ENCODE peak calls at places on chromosomes 7 and 10, in six cellular contexts. P, E, C, O, H and M are unnamed samples.
A peak's percentile ranks its signal among the peaks of the same experiment; 100 is the strongest.

GRCh38 chr10:121426307-121426706 is 171.9 kb downstream of the FGFR2 start:
- DNase-seq in E (no peak), H (no peak), O (no peak), P (no peak), C (no peak), M (no peak)

GRCh38 chr7:104149822-104150221 is 58.0 kb downstream of the ORC5 start:
- DNase-seq in H (no peak), O (no peak), C (no peak), P (no peak), E (no peak), M (no peak)

GRCh38 chr10:95480102-95480900 is 80.9 kb downstream of the SORBS1 start:
- DNase-seq in C (no peak), O (no peak), P (no peak), H (no peak), E (peak; percentile 77), M (no peak)

GRCh38 chr7:150431839-150432658 is 18.4 kb upstream of the GIMAP8 start:
- DNase-seq in H (no peak), P (no peak), E (no peak), C (no peak), O (no peak), M (no peak)

GRCh38 chr10:61628875-61629513 is 33.7 kb upstream of the CABCOCO1 start:
- DNase-seq in H (peak; percentile 85), E (no peak), C (no peak), O (no peak), P (peak; percentile 92), M (no peak)

GRCh38 chr7:13829914-13830603 is 159.4 kb downstream of the ETV1 start:
- DNase-seq in E (peak; percentile 12), C (no peak), H (peak; percentile 73), O (no peak), P (no peak), M (no peak)

GRCh38 chr10:43235070-43235900 is 31.6 kb downstream of the RASGEF1A start:
- DNase-seq in E (no peak), C (no peak), O (no peak), H (no peak), P (no peak), M (no peak)

GRCh38 chr7:52959336-52959735 is 76.1 kb upstream of the POM121L12 start:
- DNase-seq in P (no peak), C (no peak), E (no peak), O (no peak), H (no peak), M (no peak)

GRCh38 chr7:142412551-142413193 is 154.8 kb upstream of the PRSS58 start:
- DNase-seq in O (peak; percentile 27), P (no peak), E (no peak), C (no peak), H (peak; percentile 61), M (no peak)

GRCh38 chr10:70656489-70656888 is 15.8 kb upstream of the ADAMTS14 start:
- DNase-seq in C (no peak), H (peak; percentile 99), E (no peak), O (no peak), P (peak; percentile 99), M (no peak)

GRCh38 chr7:54429106-54429505 is 113.1 kb upstream of the VSTM2A start:
- DNase-seq in P (no peak), C (no peak), O (no peak), E (no peak), H (no peak), M (no peak)

GRCh38 chr7:100407285-100408180 is 21.0 kb downstream of the ZCWPW1 start:
- DNase-seq in O (peak; percentile 27), H (peak; percentile 66), C (no peak), P (no peak), E (peak; percentile 41), M (no peak)

GRCh38 chr7:123871998-123872867 is 27.3 kb downstream of the HYAL4 start:
- DNase-seq in H (peak; percentile 45), C (no peak), E (peak; percentile 15), P (peak; percentile 12), O (peak; percentile 33), M (peak; percentile 65)

GRCh38 chr10:1203216-1203615 is 147.0 kb downstream of the WDR37 start:
- DNase-seq in P (no peak), O (no peak), E (no peak), C (no peak), H (no peak), M (no peak)

GRCh38 chr7:112262804-112263203 is 56.3 kb downstream of the ZNF277 start:
- DNase-seq in P (no peak), C (no peak), H (no peak), O (no peak), E (no peak), M (no peak)

GRCh38 chr10:132687893-132688579 is 97.9 kb downstream of the NKX6-2 start:
- DNase-seq in H (no peak), P (no peak), C (no peak), E (no peak), O (no peak), M (no peak)

GRCh38 chr10:102814456-102814871 is 22.7 kb downstream of the CYP17A1 start:
- DNase-seq in C (no peak), H (no peak), E (peak; percentile 79), O (no peak), P (no peak), M (peak; percentile 53)

GRCh38 chr7:138666385-138666784 is 34.8 kb downstream of the SVOPL start:
- DNase-seq in O (no peak), P (no peak), E (no peak), C (no peak), H (no peak), M (no peak)

GRCh38 chr10:120076966-120077706 is 184.6 kb downstream of the SEC23IP start:
- DNase-seq in H (no peak), O (no peak), P (no peak), C (no peak), E (no peak), M (no peak)

GRCh38 chr7:151086802-151087246 is 549 bp downstream of the AGAP3 start:
- DNase-seq in H (peak; percentile 35), C (no peak), E (no peak), P (no peak), O (peak; percentile 57), M (no peak)

GRCh38 chr10:77911535-77912123 is 14.9 kb downstream of the DLG5 start:
- DNase-seq in E (no peak), H (no peak), P (no peak), O (no peak), C (no peak), M (no peak)

GRCh38 chr10:110989016-110989415 is 69.6 kb downstream of the SHOC2 start:
- DNase-seq in C (no peak), O (no peak), P (no peak), H (peak; percentile 82), E (no peak), M (no peak)

DNA sequence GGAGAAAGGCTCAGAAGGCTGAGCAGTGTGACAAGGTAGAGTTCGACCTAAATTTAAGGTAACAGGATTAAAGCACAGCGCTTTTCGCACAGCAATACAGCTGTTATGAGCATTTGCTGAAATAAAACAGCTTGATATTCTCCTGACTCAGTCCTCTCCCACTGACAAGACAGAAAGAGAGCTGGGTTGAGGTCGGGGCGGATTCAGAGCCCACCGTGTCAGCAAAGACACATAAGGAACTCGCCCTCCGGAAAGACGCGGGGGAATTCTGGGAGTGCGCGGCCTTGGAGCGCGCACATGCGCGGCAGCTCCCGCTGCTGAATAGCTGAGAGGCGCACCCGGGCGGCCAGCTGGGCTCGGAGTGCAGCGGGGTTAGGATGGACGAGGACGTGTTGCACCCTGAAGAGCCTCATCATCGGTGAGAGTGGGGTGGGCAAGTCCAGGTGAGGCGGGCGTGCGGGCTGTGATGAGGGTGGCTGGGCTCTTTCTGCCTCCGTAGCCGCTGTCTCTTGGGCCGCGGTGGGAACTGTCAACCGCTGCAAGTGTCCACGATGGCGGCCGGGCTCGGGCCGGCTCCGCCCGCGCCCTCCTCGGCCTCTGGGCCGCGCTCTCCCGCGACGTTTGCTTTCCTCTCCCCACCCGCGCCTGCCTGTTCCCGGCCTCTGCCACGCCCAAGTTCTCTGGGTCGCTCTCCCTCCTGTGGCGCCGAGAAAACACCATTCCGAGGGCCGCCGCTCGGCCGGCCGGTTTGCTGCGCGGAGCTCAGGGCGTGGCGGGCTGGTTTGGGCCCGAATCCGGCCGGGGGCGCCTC is 120.6 kb downstream of the LYZL1 start:
- DNase-seq in C (no peak), H (peak; percentile 75), O (no peak), P (no peak), E (peak; percentile 79), M (peak; percentile 79)
- TF ChIP-seq CTCF in C (no peak), H (peak; percentile 0), O (no peak), P (no peak), E (peak; percentile 36), M (no peak)

DNA sequence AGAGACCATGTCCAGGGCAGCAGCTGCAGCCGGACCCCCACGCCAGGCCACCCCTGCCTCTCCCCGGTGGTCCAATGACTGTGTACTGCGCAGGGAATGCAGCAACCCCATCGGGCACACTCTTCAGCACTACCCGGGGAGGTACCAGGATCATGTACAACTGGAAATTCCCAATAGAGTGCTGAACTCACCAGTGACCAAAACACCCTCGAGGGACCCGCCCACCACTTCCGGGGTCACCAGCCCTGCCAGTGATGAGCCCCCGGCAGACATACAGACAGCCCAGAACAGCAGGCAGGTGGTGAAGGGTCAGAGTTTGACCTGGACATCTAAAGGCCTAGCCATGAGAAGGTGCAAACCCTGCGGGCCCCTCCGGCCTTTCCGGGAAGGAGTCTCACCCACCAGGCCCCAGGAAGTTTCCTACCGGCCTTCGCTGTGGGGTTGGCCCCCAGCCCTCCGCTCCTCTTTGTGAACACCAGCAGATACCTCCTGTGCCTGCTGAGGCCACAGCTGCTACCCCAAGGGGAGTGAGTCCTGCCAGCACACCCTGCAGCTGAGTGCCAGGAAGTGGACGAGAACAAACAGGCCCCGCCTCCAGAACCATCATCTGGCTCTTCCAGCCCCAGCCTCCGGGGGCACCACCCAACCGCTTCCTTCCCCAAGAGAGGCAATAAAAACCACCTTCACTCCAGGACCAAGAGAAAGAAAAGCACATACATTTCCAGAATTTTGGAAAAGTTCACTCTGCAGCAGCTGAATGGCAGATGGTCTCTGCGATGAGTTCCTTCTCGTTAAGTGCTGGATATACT is 5.0 kb upstream of the ANKRD61 start:
- DNase-seq in P (no peak), O (peak; percentile 12), E (peak; percentile 73), H (peak; percentile 19), C (peak; percentile 50), M (peak; percentile 67)
- TF ChIP-seq CTCF in P (peak; percentile 34), O (no peak), E (peak; percentile 37), H (no peak), C (peak; percentile 22), M (no peak)

GRCh38 chr10:29486466-29486865 is 148.3 kb downstream of the SVIL start:
- DNase-seq in O (no peak), H (no peak), E (no peak), C (no peak), P (no peak), M (no peak)
- TF ChIP-seq CTCF in O (no peak), H (no peak), E (no peak), C (no peak), P (no peak), M (no peak)

DNA sequence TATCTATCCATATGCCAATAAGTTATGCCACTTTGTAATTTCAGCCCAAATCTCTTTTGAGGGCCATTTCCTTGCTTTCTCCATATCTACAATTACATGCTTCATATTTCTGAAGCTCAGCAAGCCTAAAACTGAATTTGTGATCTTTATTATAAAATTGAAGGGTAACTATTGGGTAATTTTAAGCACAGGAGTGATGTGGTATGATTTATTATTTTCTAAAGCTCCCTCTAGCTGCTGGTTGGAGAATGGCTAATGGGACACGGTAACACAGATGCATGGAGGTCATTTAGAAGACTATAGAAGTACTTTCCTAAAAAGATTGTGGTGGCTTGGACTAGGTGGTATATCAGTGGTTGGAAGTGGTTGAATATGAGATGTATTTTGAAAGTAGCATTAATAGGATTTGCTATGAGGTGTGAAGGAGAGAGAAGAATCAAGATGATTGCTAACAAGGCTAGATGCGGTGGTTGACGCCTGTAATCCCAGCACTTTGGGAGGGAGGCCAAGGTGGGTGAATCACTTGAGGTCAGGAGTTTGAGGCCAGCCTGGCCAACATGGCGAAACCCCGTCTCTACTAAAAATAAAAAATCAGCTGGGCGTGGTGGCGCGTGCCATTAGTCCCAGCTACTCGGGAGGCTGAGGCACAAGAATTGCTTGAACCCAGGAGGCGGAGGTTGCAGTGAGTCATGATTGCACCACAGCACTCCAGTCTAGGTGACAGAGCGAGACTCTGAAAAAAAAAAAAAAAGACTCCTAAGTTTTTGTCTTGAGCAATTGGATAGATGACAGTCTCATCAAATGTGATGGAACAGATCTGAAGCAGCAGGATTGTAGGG is 13.9 kb downstream of the KLHDC10 start:
- DNase-seq in O (no peak), C (no peak), E (no peak), H (no peak), P (no peak), M (no peak)
- TF ChIP-seq CTCF in O (no peak), C (peak; percentile 23), E (peak; percentile 51), H (peak; percentile 50), P (peak; percentile 39), M (peak; percentile 22)